ENCODE peak calls at places on chromosomes 5 and 9, in six cellular contexts. Z, O, E, C, X and P are unnamed samples.
A peak's percentile ranks its signal among the peaks of the same experiment; 100 is the strongest.

GRCh38 chr9:4137755-4138154 is 162.1 kb downstream of the GLIS3 start:
- DNase-seq in Z (peak; percentile 55), E (no peak), C (no peak), X (peak; percentile 12), O (no peak), P (no peak)

GRCh38 chr9:71987471-71988371 is 72.7 kb downstream of the C9orf57 start:
- DNase-seq in C (no peak), O (no peak), X (no peak), Z (no peak), E (no peak), P (no peak)

GRCh38 chr9:134492721-134493470 is 148.7 kb upstream of the COL5A1 start:
- DNase-seq in Z (no peak), X (no peak), C (no peak), O (no peak), E (no peak), P (no peak)

GRCh38 chr5:59358497-59358896 is 535.0 kb downstream of the PDE4D start:
- DNase-seq in X (no peak), C (no peak), O (no peak), E (no peak), Z (peak; percentile 1), P (peak; percentile 46)

GRCh38 chr5:147906326-147907095 is at the start of gene C5orf46:
- DNase-seq in C (no peak), X (no peak), Z (no peak), O (no peak), E (no peak), P (no peak)

GRCh38 chr9:110183208-110184145 is 24.5 kb downstream of the C9orf152 start:
- DNase-seq in O (no peak), C (peak; percentile 35), E (peak; percentile 48), Z (peak; percentile 76), X (peak; percentile 59), P (peak; percentile 29)

GRCh38 chr5:96699186-96699820 is 37.1 kb downstream of the CAST start:
- DNase-seq in Z (no peak), C (no peak), O (no peak), E (no peak), X (no peak), P (no peak)

GRCh38 chr9:105479846-105480245 is 32.0 kb downstream of the FSD1L start:
- DNase-seq in C (no peak), X (no peak), O (no peak), Z (no peak), E (no peak), P (no peak)

GRCh38 chr5:22896155-22896554 is 43.0 kb upstream of the CDH12 start:
- DNase-seq in O (no peak), C (no peak), E (no peak), X (no peak), Z (no peak), P (peak; percentile 47)

GRCh38 chr9:72856985-72857631 is 95.7 kb downstream of the ALDH1A1 start:
- DNase-seq in O (no peak), E (no peak), C (no peak), X (peak; percentile 79), Z (peak; percentile 38), P (no peak)

GRCh38 chr5:140549237-140550144 is 2.0 kb downstream of the EIF4EBP3 start:
- DNase-seq in C (no peak), O (no peak), X (no peak), Z (no peak), E (no peak), P (no peak)